ENCODE peak calls at places on chromosomes 11 and 22, in ten cellular contexts. Q is hepatocyte, E is cardiac fibroblast, Y is adrenal gland, I is lower lobe of right lung, F is prostate gland, L is AG04450, K is astrocyte of the cerebellum, X is body of pancreas, O is left ventricle myocardium inferior. A is an unnamed sample.

GRCh38 chr11:1393038-1393710 is 3.4 kb downstream of the BRSK2 start:
- DNase-seq in I (no peak), X (no peak), K (no peak), E (no peak), O (no peak), Y (no peak), Q (no peak), F (no peak), L (no peak), A (no peak)

GRCh38 chr11:85815186-85815911 is 4.4 kb upstream of the SYTL2 start:
- DNase-seq in F (no peak), L (peak), E (no peak), Q (no peak), K (peak), X (no peak), O (no peak), I (no peak), Y (no peak), A (no peak)

GRCh38 chr11:61700720-61701119 is 20.5 kb downstream of the DAGLA start:
- DNase-seq in K (no peak), Q (no peak), L (no peak), I (no peak), X (no peak), F (no peak), O (no peak), E (no peak), Y (no peak), A (no peak)

GRCh38 chr11:130999086-130999485 is 82.8 kb upstream of the SNX19 start:
- DNase-seq in Y (no peak), O (no peak), K (no peak), X (no peak), Q (no peak), F (no peak), L (no peak), E (peak), I (no peak), A (no peak)

GRCh38 chr11:86627776-86628455 is 44.5 kb downstream of the ME3 start:
- DNase-seq in Y (no peak), F (no peak), L (no peak), O (peak), Q (no peak), E (no peak), I (no peak), K (no peak), X (no peak), A (no peak)

GRCh38 chr11:46726206-46726862 is 7.3 kb downstream of the F2 start:
- DNase-seq in L (no peak), Q (no peak), F (no peak), X (no peak), I (peak), K (no peak), O (no peak), Y (no peak), E (no peak), A (no peak)

GRCh38 chr11:33021937-33022336 is 6.3 kb downstream of the DEPDC7 start:
- DNase-seq in O (no peak), K (no peak), L (no peak), X (no peak), E (no peak), F (no peak), I (no peak), Y (no peak), Q (no peak), A (no peak)

GRCh38 chr22:44357296-44357961 is 44.7 kb upstream of the SHISAL1 start:
- DNase-seq in L (no peak), I (peak), Y (no peak), Q (no peak), O (peak), X (peak), F (no peak), K (no peak), E (no peak), A (no peak)

GRCh38 chr11:20127671-20128527 is 32.4 kb downstream of the DBX1 start:
- DNase-seq in X (peak), K (peak), Y (peak), E (peak), F (peak), L (peak), I (peak), Q (peak), O (peak), A (peak)

GRCh38 chr22:19524170-19525115 is at the start of gene CLDN5:
- DNase-seq in Q (no peak), K (no peak), E (peak), L (no peak), X (no peak), I (peak), F (no peak), Y (no peak), O (peak), A (no peak)

GRCh38 chr11:33195391-33196190 is 34.3 kb upstream of the CSTF3 start:
- DNase-seq in O (no peak), F (no peak), L (no peak), E (peak), I (no peak), X (no peak), K (no peak), Q (no peak), Y (no peak), A (no peak)

GRCh38 chr22:40469181-40469580 is 98.8 kb downstream of the SGSM3 start:
- DNase-seq in F (no peak), I (no peak), X (no peak), E (no peak), Y (no peak), L (no peak), K (no peak), O (no peak), Q (no peak), A (no peak)

GRCh38 chr22:35835998-35836691 is 118.5 kb downstream of the APOL5 start:
- DNase-seq in E (peak), X (peak), Y (peak), Q (peak), L (peak), O (peak), F (peak), K (peak), I (no peak), A (no peak)

GRCh38 chr22:22720201-22720723 is 75.8 kb downstream of the GGTLC2 start:
- DNase-seq in X (no peak), Q (peak), E (peak), Y (no peak), K (no peak), I (no peak), F (no peak), O (no peak), L (no peak), A (peak)

GRCh38 chr22:30420401-30421178 is 5.0 kb upstream of the MTFP1 start:
- DNase-seq in Y (no peak), Q (no peak), X (no peak), K (no peak), L (peak), F (no peak), E (peak), I (no peak), O (no peak), A (no peak)

GRCh38 chr11:35173011-35173511 is 34.1 kb downstream of the CD44 start:
- DNase-seq in E (peak), X (peak), O (no peak), L (no peak), Y (no peak), Q (peak), F (no peak), K (no peak), I (peak), A (peak)
- H3K4me3 ChIP-seq in E (no peak), X (no peak), O (no peak), L (no peak), Y (no peak), Q (no peak), F (no peak), K (no peak), I (no peak), A (no peak)

GRCh38 chr22:37819100-37819433 is 4.1 kb upstream of the GALR3 start:
- DNase-seq in L (no peak), E (no peak), O (no peak), Q (no peak), X (no peak), K (no peak), F (no peak), I (no peak), Y (no peak), A (no peak)
- H3K4me3 ChIP-seq in L (peak), E (peak), O (peak), Q (peak), X (no peak), K (no peak), F (no peak), I (peak), Y (no peak), A (no peak)

DNA sequence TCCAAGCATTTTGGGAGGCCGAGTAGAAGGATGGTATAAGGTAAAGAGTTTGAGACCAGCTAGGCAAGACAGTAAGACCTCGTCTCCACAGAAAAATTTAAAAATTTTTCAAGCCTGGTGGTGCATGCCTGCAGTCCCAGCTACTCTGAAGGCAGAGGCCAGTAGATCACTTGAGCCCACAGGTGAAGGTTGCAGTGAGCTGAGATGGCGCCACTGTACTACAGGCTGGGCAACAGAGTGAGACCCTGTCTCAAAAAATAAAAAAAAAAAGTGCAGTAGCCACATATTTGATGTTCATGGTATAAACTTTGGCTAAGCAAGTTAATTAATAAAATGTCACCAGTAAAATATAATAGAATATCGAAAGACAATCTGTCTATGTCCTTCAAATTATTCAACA is 27.0 kb downstream of the LGR4 start:
- DNase-seq in L (no peak), O (no peak), Q (no peak), F (no peak), I (no peak), Y (no peak), X (no peak), K (no peak), E (no peak), A (no peak)
- H3K4me3 ChIP-seq in L (no peak), O (no peak), Q (no peak), F (no peak), I (no peak), Y (no peak), X (no peak), K (no peak), E (no peak), A (no peak)

GRCh38 chr11:64865286-64866172 is 12.9 kb downstream of the EHD1 start:
- DNase-seq in X (no peak), L (no peak), Y (no peak), F (no peak), E (peak), Q (no peak), I (no peak), K (peak), O (no peak), A (peak)
- H3K4me3 ChIP-seq in X (no peak), L (peak), Y (no peak), F (no peak), E (no peak), Q (no peak), I (peak), K (peak), O (peak), A (peak)

GRCh38 chr11:69121021-69121420 is 34.7 kb upstream of the SMIM38 start:
- DNase-seq in E (no peak), Y (no peak), Q (no peak), F (no peak), K (no peak), O (no peak), I (peak), L (no peak), X (no peak), A (no peak)

GRCh38 chr11:69122337-69122641 is 33.4 kb upstream of the SMIM38 start:
- DNase-seq in I (no peak), E (no peak), O (no peak), Y (no peak), F (no peak), K (no peak), Q (no peak), X (no peak), L (no peak), A (no peak)

GRCh38 chr11:69123593-69124545 is 31.9 kb upstream of the SMIM38 start:
- DNase-seq in I (peak), E (no peak), X (no peak), K (no peak), O (no peak), L (no peak), Y (no peak), Q (no peak), F (no peak), A (no peak)

GRCh38 chr11:69121621-69122336 is 34.0 kb upstream of the SMIM38 start:
- DNase-seq in K (no peak), E (no peak), O (no peak), Q (no peak), L (no peak), X (no peak), I (no peak), F (no peak), Y (no peak), A (no peak)

DNA sequence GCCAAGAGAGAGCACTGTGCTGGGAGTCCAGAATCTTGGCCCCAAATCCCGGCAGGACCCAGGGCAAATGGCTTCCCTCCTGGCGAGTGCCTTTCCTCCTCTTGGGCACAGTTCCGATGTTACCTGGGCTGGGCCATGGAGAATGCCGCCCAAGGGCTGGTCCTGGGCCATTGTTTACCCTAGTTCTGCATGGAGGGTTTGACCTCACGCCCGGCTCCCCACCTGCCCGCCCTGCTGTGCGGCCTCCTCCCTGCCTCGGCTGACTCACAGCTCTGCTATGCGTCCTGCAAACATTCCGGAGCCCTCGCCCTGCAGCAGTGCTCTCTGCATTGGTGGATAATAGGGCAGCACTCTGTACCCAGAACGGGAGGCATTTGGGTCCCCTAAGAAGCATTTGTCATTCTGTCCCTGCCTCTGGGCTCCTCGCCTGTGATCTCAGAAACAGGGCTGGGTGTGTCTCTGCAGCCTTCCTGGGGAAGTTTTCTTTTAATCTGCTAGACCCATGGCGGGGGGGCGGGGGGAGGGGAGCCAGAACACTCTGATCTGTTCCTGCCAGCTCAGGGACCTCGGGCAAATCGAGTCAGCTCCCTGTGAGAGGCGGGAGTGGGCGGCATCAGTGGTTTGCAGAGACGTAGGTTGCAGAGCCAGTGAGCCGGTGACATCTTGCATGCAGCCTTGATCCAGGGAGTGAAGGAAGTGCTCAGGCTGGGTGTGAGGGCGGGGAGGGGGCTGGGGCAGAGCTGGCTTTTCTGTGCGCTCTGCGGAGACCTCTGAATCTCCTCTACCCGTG is 32.9 kb upstream of the SMIM38 start:
- DNase-seq in O (peak), X (peak), L (peak), K (peak), Y (peak), Q (peak), F (peak), I (peak), E (peak), A (no peak)
- H3K4me3 ChIP-seq in O (peak), X (no peak), L (no peak), K (peak), Y (no peak), Q (no peak), F (no peak), I (peak), E (no peak), A (no peak)

GRCh38 chr22:41978732-41979131 is 9.5 kb downstream of the SEPTIN3 start:
- DNase-seq in Y (no peak), O (no peak), X (no peak), L (no peak), F (no peak), K (no peak), I (no peak), E (no peak), Q (no peak), A (no peak)

GRCh38 chr22:41974691-41975290 is 5.5 kb downstream of the SEPTIN3 start:
- DNase-seq in K (no peak), Y (no peak), L (no peak), E (no peak), X (no peak), I (no peak), O (no peak), Q (no peak), F (no peak), A (no peak)

GRCh38 chr22:41975299-41976069 is 6.2 kb downstream of the SEPTIN3 start:
- DNase-seq in F (no peak), Q (no peak), E (no peak), L (no peak), X (no peak), O (no peak), Y (no peak), I (no peak), K (no peak), A (no peak)

GRCh38 chr22:41976070-41976901 is 7.0 kb downstream of the SEPTIN3 start:
- DNase-seq in L (no peak), X (peak), Y (no peak), F (peak), K (no peak), Q (peak), I (no peak), E (no peak), O (peak), A (no peak)

DNA sequence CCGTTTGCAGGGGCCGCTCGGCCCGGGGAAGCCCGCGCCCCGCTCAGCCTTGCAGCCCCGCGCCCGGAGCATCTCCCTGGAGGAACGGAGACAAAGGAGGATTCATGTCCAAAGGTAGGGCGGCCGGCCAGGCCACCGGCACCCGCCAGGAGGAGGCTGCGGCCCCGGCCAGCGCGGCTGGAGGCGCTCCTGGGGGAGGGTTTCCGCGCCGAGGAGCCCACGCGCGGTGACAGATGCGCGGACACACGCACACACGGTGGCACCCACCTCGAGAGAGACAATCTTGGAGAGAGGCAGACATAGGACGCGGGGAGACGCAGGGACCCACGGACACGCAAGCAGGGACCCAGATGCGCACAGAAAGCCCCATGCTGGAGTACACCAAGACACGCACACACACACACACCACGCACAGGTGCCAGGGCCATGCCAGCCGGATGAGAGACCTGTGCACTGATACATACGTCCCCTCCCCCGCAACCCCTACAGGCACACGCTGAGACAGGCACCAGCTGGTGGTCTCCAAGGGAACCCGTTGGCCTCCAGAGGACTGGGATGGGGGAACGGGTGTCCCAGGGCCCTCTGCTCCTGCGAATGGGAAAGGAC is 7.8 kb downstream of the SEPTIN3 start:
- DNase-seq in Q (no peak), K (no peak), E (no peak), Y (no peak), X (peak), O (no peak), I (no peak), F (no peak), L (no peak), A (no peak)
- H3K4me3 ChIP-seq in Q (peak), K (peak), E (peak), Y (no peak), X (no peak), O (peak), I (peak), F (peak), L (peak), A (no peak)

GRCh38 chr11:68269414-68270081 is 2.2 kb downstream of the C11orf24 start:
- DNase-seq in Y (no peak), Q (peak), O (no peak), L (peak), I (no peak), E (peak), K (peak), X (no peak), F (no peak), A (no peak)
- H3K4me3 ChIP-seq in Y (no peak), Q (no peak), O (peak), L (peak), I (no peak), E (no peak), K (no peak), X (no peak), F (no peak), A (peak)

A was measured in OCI-LY7.